ENCODE peak calls at places on chromosomes 4 and X, in seven cellular contexts. T is SK-N-SH, N is Peyer's patch, H is prostate gland, C is cardiac muscle cell, A is sigmoid colon, Y is stomach. V is an unnamed sample. For H3K4me1, the result is how much of the 10 kb centered on the place peaks cover.

GRCh38 chr4:127856485-127857447 is 23.9 kb upstream of the PLK4 start:
- DNase-seq in A (no peak), Y (no peak), H (no peak), T (no peak), N (no peak), C (no peak), V (peak)

GRCh38 chr4:165651901-165652300 is 221.1 kb upstream of the TLL1 start:
- DNase-seq in T (no peak), Y (no peak), H (no peak), N (no peak), C (no peak), A (no peak), V (no peak)

GRCh38 chrX:14398725-14399124 is 130.6 kb upstream of the GLRA2 start:
- DNase-seq in T (no peak), Y (no peak), N (no peak), C (no peak), H (peak), A (no peak), V (no peak)

GRCh38 chr4:109764376-109764775 is 34.5 kb upstream of the PLA2G12A start:
- DNase-seq in H (no peak), Y (no peak), A (no peak), N (no peak), T (no peak), C (no peak), V (no peak)

GRCh38 chr4:148369919-148370318 is 72.3 kb downstream of the NR3C2 start:
- DNase-seq in T (no peak), H (no peak), N (no peak), A (no peak), Y (no peak), C (no peak), V (no peak)

GRCh38 chr4:140088317-140088967 is 65.5 kb downstream of the MAML3 start:
- DNase-seq in H (no peak), Y (no peak), C (no peak), T (no peak), N (no peak), A (no peak), V (no peak)

GRCh38 chr4:181319629-181320028 is 923.6 kb upstream of the TENM3 start:
- DNase-seq in C (peak), Y (no peak), A (no peak), N (no peak), T (no peak), H (no peak), V (no peak)

GRCh38 chr4:189285377-189285776 is 655.3 kb upstream of the FRG1 start:
- DNase-seq in H (no peak), T (no peak), N (no peak), Y (no peak), C (no peak), A (no peak), V (no peak)

GRCh38 chrX:67555578-67556203 is 11.9 kb downstream of the AR start:
- DNase-seq in A (no peak), N (no peak), Y (peak), H (no peak), T (peak), C (peak), V (peak)

GRCh38 chr4:72984351-72984750 is 85.2 kb downstream of the COX18 start:
- DNase-seq in T (no peak), H (no peak), N (no peak), A (no peak), C (no peak), Y (no peak), V (no peak)

GRCh38 chr4:75668596-75668995 is 4.6 kb downstream of the G3BP2 start:
- DNase-seq in A (no peak), Y (no peak), T (no peak), H (no peak), N (no peak), C (no peak), V (no peak)

GRCh38 chr4:75671802-75672421 is 1.3 kb downstream of the G3BP2 start:
- DNase-seq in Y (no peak), H (no peak), N (no peak), T (no peak), A (no peak), C (no peak), V (no peak)

GRCh38 chr4:75662626-75663025 is 10.6 kb downstream of the G3BP2 start:
- DNase-seq in Y (no peak), A (no peak), H (no peak), T (no peak), N (no peak), C (no peak), V (no peak)

GRCh38 chr4:75660491-75660890 is 12.7 kb downstream of the G3BP2 start:
- DNase-seq in N (no peak), T (no peak), A (no peak), H (no peak), C (no peak), Y (no peak), V (no peak)

DNA sequence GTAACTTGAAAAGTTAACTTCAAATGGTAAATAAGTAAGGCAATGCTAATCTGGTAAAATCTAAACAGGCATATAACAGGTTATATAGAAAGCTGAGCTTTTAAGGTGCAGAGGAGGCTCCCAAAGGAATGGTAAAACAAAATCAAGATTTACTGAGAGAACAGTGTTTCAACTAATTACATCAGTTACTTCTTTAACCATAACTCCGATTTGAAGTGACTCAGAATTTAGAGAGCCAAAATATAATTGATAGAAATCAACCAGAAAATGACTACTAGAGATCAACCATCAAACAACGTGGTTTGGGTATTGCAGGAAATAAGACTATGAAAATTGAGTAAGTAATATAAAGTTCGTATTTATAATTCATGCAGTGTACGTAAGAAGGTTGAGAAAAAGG is 6.9 kb downstream of the G3BP2 start:
- DNase-seq in A (no peak), Y (no peak), N (no peak), H (no peak), C (no peak), T (no peak), V (no peak)
- H3K4me1 ChIP-seq in A (half or more), Y (under half), N (under half), H (under half), C (under half), T (under half), V (under half)

DNA sequence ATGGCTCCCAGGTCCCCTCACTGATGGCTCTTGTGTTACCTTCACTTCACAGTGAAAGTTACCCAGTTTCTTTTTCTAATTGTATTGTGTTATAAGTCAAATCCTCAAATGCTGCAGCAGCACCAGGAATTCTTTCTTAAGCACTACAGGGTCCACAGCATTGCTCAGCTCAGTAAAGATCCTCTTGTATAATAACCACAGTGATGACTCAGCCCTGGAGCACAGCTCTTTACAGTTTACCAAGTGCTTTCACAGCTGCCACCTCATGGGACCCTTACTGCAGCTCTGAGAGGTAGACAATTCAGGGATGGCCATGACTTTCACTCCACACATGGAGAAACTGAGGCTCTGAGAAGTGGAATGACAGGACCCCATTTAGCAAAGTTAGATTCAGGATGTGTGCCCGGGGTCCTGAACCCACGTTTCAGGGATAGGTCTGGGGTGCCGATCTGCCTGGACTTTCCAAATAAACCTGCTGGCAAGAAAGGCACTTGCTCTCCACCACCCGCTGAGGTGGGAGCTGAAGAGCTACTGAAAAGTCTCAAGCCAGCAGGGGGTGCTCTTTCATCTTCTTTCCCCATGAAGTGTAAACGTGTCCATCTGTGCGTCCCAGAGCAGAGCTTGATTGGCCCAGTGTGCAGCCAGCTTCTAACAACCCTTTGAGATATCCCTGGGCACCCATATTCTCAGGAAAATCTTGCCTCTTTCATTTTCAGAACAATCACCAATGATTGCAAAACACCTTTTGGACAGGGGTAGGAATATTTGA is 35.7 kb upstream of the GABRQ start:
- DNase-seq in Y (no peak), A (no peak), H (no peak), C (no peak), T (peak), N (no peak), V (no peak)
- TF ChIP-seq CTCF in Y (no peak), A (no peak), H (no peak), C (no peak), T (peak), N (no peak), V (no peak)

GRCh38 chr4:48015216-48015615 is 1.3 kb downstream of the CNGA1 start:
- DNase-seq in Y (no peak), N (no peak), H (no peak), A (no peak), C (no peak), T (no peak), V (no peak)
- H3K4me3 ChIP-seq in Y (no peak), N (no peak), H (peak), A (no peak), C (no peak), T (no peak), V (no peak)

DNA sequence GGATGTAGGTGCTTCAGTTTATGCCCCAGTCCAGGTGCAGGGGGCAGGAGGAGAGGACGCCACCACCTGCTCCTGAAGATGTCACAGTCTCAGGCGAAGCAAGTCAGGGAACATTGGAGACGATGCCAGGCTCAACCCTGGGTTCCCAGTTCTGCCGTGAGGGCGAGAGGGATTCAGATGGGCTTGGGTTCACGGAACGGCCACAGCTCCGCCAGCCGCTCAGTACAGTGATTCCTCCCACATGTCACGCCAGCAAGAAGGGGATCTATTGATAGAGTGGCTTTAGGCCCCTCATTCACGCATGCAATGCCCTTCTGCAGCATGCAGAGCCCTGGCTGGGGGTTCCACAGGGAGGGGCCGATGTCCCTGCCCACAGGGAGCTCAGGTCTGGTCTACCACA is 34.2 kb downstream of the ADRA2C start:
- DNase-seq in T (no peak), Y (no peak), N (no peak), C (no peak), H (no peak), A (no peak), V (no peak)
- H3K4me1 ChIP-seq in T (under half), Y (under half), N (under half), C (under half), H (under half), A (under half), V (under half)

GRCh38 chr4:15681372-15682339 is at the start of gene FAM200B:
- DNase-seq in T (peak), Y (peak), N (peak), A (peak), C (peak), H (peak), V (peak)
- TF ChIP-seq CTCF in T (peak), Y (no peak), N (no peak), A (no peak), C (peak), H (peak), V (no peak)

DNA sequence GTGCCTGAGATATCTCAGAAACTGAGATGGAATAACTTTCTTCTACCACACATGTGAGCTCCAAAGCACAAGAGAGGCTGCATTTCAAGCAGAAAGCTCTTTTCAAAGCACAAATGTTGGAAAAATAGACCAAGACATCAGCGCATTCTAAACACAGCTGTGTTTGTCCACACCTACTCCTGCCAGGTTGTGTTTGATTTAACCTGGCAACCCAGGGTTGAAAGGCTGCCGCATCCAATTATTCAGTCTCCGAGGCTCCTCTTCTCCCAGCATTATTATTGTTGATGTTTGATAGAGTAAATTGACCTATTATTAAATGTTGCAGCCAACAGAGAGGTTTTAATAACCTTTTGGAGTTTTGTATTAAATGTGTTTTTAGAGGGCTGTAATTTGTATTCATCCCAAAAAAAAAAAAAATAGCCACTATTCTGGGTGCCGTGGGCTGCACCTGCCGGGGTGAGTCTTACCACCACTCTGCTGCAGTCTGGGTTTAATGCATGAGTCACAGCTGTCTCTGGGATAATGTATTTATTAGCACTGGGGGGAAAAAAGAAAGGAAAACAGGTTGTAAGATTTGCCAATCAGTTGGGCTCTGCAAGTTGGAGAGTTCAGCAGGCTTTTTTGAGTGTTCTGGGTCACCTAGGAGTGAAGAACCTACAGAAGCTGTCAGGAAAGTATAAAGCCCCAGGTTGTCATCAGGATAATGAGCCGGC is 105.2 kb upstream of the NOCT start:
- DNase-seq in H (no peak), A (no peak), T (peak), N (no peak), Y (peak), C (no peak), V (no peak)
- H3K4me3 ChIP-seq in H (no peak), A (no peak), T (peak), N (no peak), Y (no peak), C (no peak), V (no peak)

GRCh38 chrX:53398216-53398615 is 24.2 kb downstream of the SMC1A start:
- DNase-seq in H (no peak), C (no peak), N (no peak), T (no peak), A (no peak), Y (no peak), V (no peak)

GRCh38 chrX:53403535-53403934 is 18.9 kb downstream of the SMC1A start:
- DNase-seq in T (no peak), C (no peak), H (no peak), A (no peak), Y (no peak), N (no peak), V (no peak)
- H3K4me1 ChIP-seq in T (under half), C (under half), H (under half), A (under half), Y (under half), N (under half), V (under half)